ENCODE peak calls at places on chromosome 22, in four cellular contexts. L is K562, J is HepG2, H is Panc1. P is an unnamed sample.

GRCh38 chr22:42994917-42995562 is 19.9 kb downstream of the PACSIN2 start:
- DNase-seq in H (peak), L (no peak), J (peak), P (no peak)

GRCh38 chr22:32588063-32588462 is 113.5 kb downstream of the FBXO7 start:
- DNase-seq in L (no peak), J (no peak), H (no peak), P (no peak)

GRCh38 chr22:43824724-43825485 is 12.8 kb upstream of the EFCAB6 start:
- DNase-seq in H (no peak), L (no peak), J (no peak), P (no peak)

GRCh38 chr22:39598017-39598965 is 27.7 kb downstream of the CACNA1I start:
- DNase-seq in H (no peak), L (peak), J (no peak), P (peak)

GRCh38 chr22:20577549-20577975 is 70.2 kb downstream of the MED15 start:
- DNase-seq in H (no peak), L (peak), J (no peak), P (no peak)

GRCh38 chr22:39332441-39333064 is 13.1 kb upstream of the RPL3 start:
- DNase-seq in H (no peak), L (no peak), J (no peak), P (no peak)

GRCh38 chr22:17774206-17774927 is at the start of gene BID:
- DNase-seq in H (no peak), L (peak), J (no peak), P (no peak)

GRCh38 chr22:17990167-17990566 is 34.2 kb downstream of the MICAL3 start:
- DNase-seq in L (no peak), H (no peak), J (no peak), P (no peak)

GRCh38 chr22:38416621-38417251 is 38.3 kb downstream of the KCNJ4 start:
- DNase-seq in H (no peak), L (no peak), J (no peak), P (no peak)

GRCh38 chr22:19998232-19998951 is 18.2 kb downstream of the ARVCF start:
- DNase-seq in J (no peak), H (no peak), L (no peak), P (no peak)

GRCh38 chr22:18133452-18133851 is 16.5 kb upstream of the USP18 start:
- DNase-seq in J (no peak), L (no peak), H (no peak), P (no peak)

GRCh38 chr22:24683671-24684070 is 80.7 kb downstream of the GGT1 start:
- DNase-seq in H (no peak), L (no peak), J (no peak), P (no peak)

GRCh38 chr22:27331526-27332281 is 469.9 kb downstream of the MN1 start:
- DNase-seq in H (no peak), J (peak), L (no peak), P (no peak)

GRCh38 chr22:27761036-27761435 is 40.5 kb downstream of the MN1 start:
- DNase-seq in J (no peak), H (no peak), L (no peak), P (no peak)

GRCh38 chr22:27318516-27318915 is 483.0 kb downstream of the MN1 start:
- DNase-seq in H (no peak), L (peak), J (no peak), P (no peak)

GRCh38 chr22:24847490-24847889 is 41.5 kb downstream of the SGSM1 start:
- DNase-seq in H (no peak), L (no peak), J (no peak), P (no peak)

GRCh38 chr22:32996276-32996675 is 61.9 kb downstream of the SYN3 start:
- DNase-seq in J (no peak), H (no peak), L (no peak), P (no peak)

GRCh38 chr22:25754527-25755202 is 12.7 kb downstream of the MYO18B start:
- DNase-seq in J (no peak), H (no peak), L (no peak), P (no peak)

GRCh38 chr22:39789794-39790193 is 103.8 kb downstream of the ENTHD1 start:
- DNase-seq in L (peak), J (no peak), H (no peak), P (no peak)

GRCh38 chr22:47210112-47210657 is 447.7 kb downstream of the TBC1D22A start:
- DNase-seq in L (no peak), H (no peak), J (no peak), P (no peak)
- TF ChIP-seq TCF7L2 in L (no peak), H (no peak), J (no peak), P (no peak)

GRCh38 chr22:49023161-49023878 is 804.4 kb downstream of the BRD1 start:
- DNase-seq in L (no peak), H (no peak), J (no peak), P (no peak)

GRCh38 chr22:49025791-49026475 is 801.7 kb downstream of the BRD1 start:
- DNase-seq in L (no peak), J (no peak), H (no peak), P (no peak)

GRCh38 chr22:49026476-49027121 is 801.1 kb downstream of the BRD1 start:
- DNase-seq in H (no peak), L (no peak), J (no peak), P (no peak)

GRCh38 chr22:49023879-49024774 is 803.5 kb downstream of the BRD1 start:
- DNase-seq in H (no peak), J (no peak), L (no peak), P (no peak)

DNA sequence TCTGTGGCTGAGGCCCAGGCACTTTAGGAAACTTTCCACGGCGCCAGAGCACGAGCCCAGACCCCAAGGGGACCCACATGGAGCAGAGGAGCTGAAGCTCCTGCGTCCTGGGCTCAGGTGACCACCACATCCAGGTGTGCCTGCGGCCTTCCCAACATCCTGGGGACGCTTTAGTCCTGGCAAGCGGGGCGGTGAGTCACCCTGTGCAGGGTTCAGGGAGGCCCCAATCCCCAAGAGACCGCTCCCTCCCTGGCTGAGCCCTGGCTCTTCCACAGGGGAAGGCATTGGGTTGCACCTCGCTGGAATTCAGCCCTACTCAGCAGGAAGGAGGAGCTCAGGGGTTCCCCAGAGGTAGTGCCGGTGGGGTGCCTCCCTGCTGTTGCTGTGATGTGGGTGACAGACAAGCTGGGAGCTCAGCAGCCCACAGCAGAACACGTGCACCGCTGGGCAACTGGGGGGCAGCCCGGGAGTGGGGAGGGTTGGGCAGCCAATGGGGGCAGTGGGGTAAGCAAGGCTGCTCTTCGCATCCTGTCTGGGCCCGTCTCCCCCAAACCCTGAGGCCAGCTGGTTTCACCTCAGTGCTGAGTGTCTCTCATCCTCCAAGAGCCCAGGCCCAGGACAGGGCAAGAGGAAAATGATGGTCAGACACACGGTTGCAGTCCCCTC is 802.8 kb downstream of the BRD1 start:
- DNase-seq in L (no peak), H (no peak), J (no peak), P (no peak)
- TF ChIP-seq TCF7L2 in L (no peak), H (no peak), J (no peak), P (no peak)

GRCh38 chr22:50303848-50304527 is 3.5 kb downstream of the PLXNB2 start:
- DNase-seq in L (no peak), J (peak), H (no peak), P (no peak)

GRCh38 chr22:50306753-50307749 is at the start of gene PLXNB2:
- DNase-seq in H (no peak), L (peak), J (peak), P (peak)

GRCh38 chr22:50305393-50305657 is 2.1 kb downstream of the PLXNB2 start:
- DNase-seq in J (no peak), L (no peak), H (no peak), P (no peak)

GRCh38 chr22:50304528-50305392 is 2.7 kb downstream of the PLXNB2 start:
- DNase-seq in L (peak), H (no peak), J (no peak), P (no peak)

DNA sequence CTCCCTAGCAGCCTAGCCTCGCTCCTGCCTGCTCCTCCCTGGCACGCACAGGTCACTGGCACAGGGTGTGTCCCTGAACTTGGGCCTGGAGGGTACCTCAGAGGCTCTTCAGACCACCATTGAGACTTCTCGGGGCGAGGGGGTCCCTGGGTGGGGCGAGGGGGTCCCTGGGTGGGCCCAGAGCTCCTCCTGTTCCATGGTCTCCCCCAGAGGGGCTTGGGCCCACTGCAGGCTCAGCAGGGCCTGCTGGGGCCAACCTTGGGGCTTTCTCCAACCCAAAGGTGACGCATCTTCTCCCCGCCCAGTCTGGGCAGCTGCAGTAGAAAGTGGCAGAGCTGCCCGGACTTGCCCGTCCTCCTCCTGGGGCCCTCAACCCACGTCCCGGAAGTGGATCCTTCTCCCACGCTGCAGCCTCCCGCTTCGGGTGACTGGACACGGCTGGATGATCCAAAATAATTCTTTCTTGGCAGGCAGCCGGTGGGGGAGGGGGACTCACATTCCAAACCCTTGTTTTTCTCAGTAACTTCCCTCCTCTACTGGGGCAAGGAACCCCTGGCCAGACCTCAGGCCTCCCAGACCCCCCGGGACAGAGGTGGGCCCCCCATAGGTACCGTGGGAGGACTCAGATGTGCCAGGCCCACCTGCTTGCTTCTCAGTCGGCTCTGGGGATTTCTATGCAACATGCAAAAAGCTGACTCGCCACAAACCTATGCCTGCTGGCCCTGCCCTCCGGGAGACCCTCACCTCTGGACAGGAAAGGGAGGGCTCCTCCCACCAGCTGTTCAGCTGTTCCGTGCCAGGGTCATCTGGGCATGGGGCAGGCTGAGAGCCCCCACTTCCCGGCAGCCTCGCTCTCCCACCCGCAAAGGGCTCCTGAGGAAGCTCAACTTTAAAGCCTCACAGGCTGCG is 1.5 kb downstream of the PLXNB2 start:
- DNase-seq in J (no peak), L (peak), H (peak), P (peak)
- TF ChIP-seq TCF7L2 in J (no peak), L (no peak), H (no peak), P (no peak)

GRCh38 chr22:36348760-36349159 is 39.0 kb downstream of the MYH9 start:
- DNase-seq in L (no peak), J (no peak), H (no peak), P (no peak)

GRCh38 chr22:36349726-36350125 is 38.0 kb downstream of the MYH9 start:
- DNase-seq in J (no peak), H (no peak), L (no peak), P (no peak)

GRCh38 chr22:36352775-36353507 is 34.8 kb downstream of the MYH9 start:
- DNase-seq in H (no peak), J (peak), L (no peak), P (no peak)

GRCh38 chr22:36351921-36352774 is 35.6 kb downstream of the MYH9 start:
- DNase-seq in L (no peak), J (peak), H (no peak), P (no peak)

GRCh38 chr22:36350751-36351594 is 36.8 kb downstream of the MYH9 start:
- DNase-seq in L (no peak), J (peak), H (no peak), P (no peak)
- TF ChIP-seq TCF7L2 in L (no peak), J (no peak), H (peak), P (no peak)

GRCh38 chr22:28793976-28794584 is 6.3 kb downstream of the XBP1 start:
- DNase-seq in J (no peak), H (no peak), L (no peak), P (no peak)

GRCh38 chr22:28791124-28791523 is 9.2 kb downstream of the XBP1 start:
- DNase-seq in J (no peak), L (no peak), H (no peak), P (no peak)

GRCh38 chr22:28795071-28795693 is 5.2 kb downstream of the XBP1 start:
- DNase-seq in L (no peak), H (no peak), J (no peak), P (no peak)

GRCh38 chr22:28792491-28793383 is 7.6 kb downstream of the XBP1 start:
- DNase-seq in J (no peak), H (no peak), L (no peak), P (no peak)

GRCh38 chr22:28791841-28792490 is 8.4 kb downstream of the XBP1 start:
- DNase-seq in H (no peak), L (no peak), J (no peak), P (no peak)
- TF ChIP-seq TCF7L2 in H (no peak), L (no peak), J (no peak), P (no peak)

GRCh38 chr22:22458387-22458786 is 50.2 kb downstream of the ZNF280B start:
- DNase-seq in H (no peak), J (no peak), L (no peak), P (no peak)

GRCh38 chr22:22460060-22460459 is 48.5 kb downstream of the ZNF280B start:
- DNase-seq in H (no peak), L (no peak), J (no peak), P (no peak)

GRCh38 chr22:22460635-22461034 is 47.9 kb downstream of the ZNF280B start:
- DNase-seq in H (no peak), L (peak), J (peak), P (peak)

GRCh38 chr22:22461111-22461510 is 47.4 kb downstream of the ZNF280B start:
- DNase-seq in H (no peak), J (no peak), L (no peak), P (no peak)

GRCh38 chr22:22458896-22459588 is 49.5 kb downstream of the ZNF280B start:
- DNase-seq in J (no peak), L (no peak), H (no peak), P (no peak)
- TF ChIP-seq TCF7L2 in J (no peak), L (no peak), H (no peak), P (no peak)

DNA sequence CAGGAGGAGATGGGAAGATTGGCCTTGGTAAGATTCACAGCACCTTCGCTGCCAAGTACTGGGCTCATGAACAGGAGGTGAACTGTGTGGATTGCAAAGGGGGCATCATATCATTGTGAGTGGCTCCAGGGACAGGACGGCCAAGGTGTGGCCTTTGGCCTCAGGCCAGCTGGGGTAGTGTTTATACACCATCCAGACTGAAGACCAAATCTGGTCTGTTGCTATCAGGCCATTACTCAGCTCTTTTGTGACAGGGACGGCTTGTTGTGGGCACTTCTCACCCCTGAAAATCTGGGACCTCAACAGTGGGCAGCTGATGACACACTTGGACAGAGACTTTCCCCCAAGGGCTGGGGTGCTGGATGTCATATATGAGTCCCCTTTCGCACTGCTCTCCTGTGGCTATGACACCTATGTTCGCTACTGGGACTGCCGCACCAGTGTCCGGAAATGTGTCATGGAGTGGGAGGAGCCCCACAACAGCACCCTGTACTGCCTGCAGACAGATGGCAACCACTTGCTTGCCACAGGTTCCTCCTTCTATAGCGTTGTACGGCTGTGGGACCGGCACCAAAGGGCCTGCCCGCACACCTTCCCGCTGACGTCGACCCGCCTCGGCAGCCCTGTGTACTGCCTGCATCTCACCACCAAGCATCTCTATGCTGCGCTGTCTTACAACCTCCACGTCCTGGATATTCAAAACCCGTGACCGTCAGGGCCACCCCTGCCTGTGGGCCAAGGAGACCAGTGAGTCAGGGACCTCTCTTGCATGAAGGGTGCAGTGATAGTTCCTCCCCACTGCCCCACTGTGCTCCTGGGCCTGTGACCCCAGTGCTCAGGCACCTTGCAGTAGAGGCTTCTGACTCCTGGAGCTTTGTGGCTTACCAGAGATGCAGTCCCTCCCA is 83.6 kb downstream of the BCR start:
- DNase-seq in H (no peak), J (no peak), L (no peak), P (no peak)
- TF ChIP-seq TCF7L2 in H (no peak), J (no peak), L (no peak), P (no peak)

GRCh38 chr22:31253949-31254348 is 38.3 kb downstream of the PIK3IP1 start:
- DNase-seq in J (peak), H (no peak), L (no peak), P (no peak)
- TF ChIP-seq TCF7L2 in J (no peak), H (no peak), L (no peak), P (no peak)

DNA sequence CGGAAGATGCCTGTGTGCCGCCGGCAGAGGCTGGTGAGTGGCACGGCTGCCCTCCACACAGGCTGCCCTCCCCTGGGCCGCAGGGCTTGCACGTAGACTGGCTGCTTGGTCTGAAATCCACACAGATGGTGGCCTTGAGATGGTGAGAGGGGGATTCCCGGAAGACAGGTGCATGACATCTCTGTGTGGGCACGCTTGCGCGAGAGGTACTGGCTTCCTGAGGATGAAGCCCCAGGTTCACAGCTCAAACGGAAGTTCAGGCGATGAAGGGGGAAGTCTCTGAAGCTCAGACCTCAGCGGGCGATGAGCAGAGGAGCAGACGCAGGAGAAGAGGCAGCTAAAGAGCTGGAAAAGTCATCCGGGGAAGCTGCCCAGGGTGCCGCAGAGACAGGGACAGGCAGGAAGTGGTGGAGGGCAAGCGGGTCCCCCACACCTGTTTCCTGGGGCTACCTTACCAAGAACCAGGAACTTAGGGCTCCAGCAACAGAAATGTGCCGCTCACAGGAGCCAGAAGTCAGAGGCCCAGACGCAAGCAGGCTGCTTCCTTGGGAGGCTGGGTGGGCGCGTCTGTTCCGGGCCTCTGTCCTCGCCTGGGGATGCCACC is 7.2 kb downstream of the CRELD2 start:
- DNase-seq in L (no peak), J (no peak), H (no peak), P (no peak)
- TF ChIP-seq TCF7L2 in L (no peak), J (no peak), H (no peak), P (no peak)

P was measured in HCT116.